ENCODE peak calls at places on chromosomes 13 and 19, in nine cellular contexts. N is tibial nerve, W is upper lobe of left lung, F is stomach, Z is Peyer's patch, E is IMR-90, J is ovary, B is adrenal gland, P is vagina. Q is an unnamed sample.

GRCh38 chr19:35731779-35732405 is 10.4 kb downstream of the IGFLR1 start:
- DNase-seq in N (no peak), W (no peak), F (no peak), Z (no peak), E (no peak), J (peak; percentile 30), B (no peak), P (no peak), Q (no peak)

GRCh38 chr19:13150919-13151604 is 851 bp downstream of the IER2 start:
- DNase-seq in N (peak; percentile 19), W (peak; percentile 73), F (no peak), Z (peak; percentile 30), E (no peak), J (peak; percentile 69), B (peak; percentile 77), P (peak; percentile 92), Q (no peak)

GRCh38 chr19:14476663-14477401 is 1.7 kb upstream of the PTGER1 start:
- DNase-seq in N (peak; percentile 63), W (no peak), F (peak; percentile 51), Z (peak; percentile 31), E (peak; percentile 88), J (no peak), B (peak; percentile 88), P (no peak), Q (no peak)

GRCh38 chr19:49073514-49074378 is 1.2 kb upstream of the KCNA7 start:
- DNase-seq in N (no peak), W (no peak), F (no peak), Z (no peak), E (no peak), J (no peak), B (no peak), P (no peak), Q (peak; percentile 47)

GRCh38 chr13:97221989-97222700 is at the start of gene MBNL2:
- DNase-seq in N (peak; percentile 87), W (peak; percentile 92), F (peak; percentile 90), Z (peak; percentile 89), E (peak; percentile 94), J (peak; percentile 84), B (peak; percentile 97), P (peak; percentile 99), Q (peak; percentile 91)

GRCh38 chr13:111668451-111668850 is 348.0 kb downstream of the TEX29 start:
- DNase-seq in N (peak; percentile 1), W (peak; percentile 66), F (no peak), Z (no peak), E (no peak), J (no peak), B (no peak), P (no peak), Q (no peak)

GRCh38 chr13:23504188-23504587 is 66.0 kb upstream of the TNFRSF19 start:
- DNase-seq in N (no peak), W (no peak), F (no peak), Z (no peak), E (peak; percentile 19), J (no peak), B (no peak), P (no peak), Q (no peak)

GRCh38 chr13:77697208-77698103 is at the start of gene SLAIN1:
- DNase-seq in N (peak; percentile 54), W (peak; percentile 96), F (peak; percentile 86), Z (peak; percentile 87), E (peak; percentile 5), J (peak; percentile 72), B (peak; percentile 87), P (peak; percentile 89), Q (peak; percentile 40)

GRCh38 chr13:53522034-53522433 is 493.4 kb downstream of the OLFM4 start:
- DNase-seq in N (no peak), W (no peak), F (no peak), Z (no peak), E (no peak), J (no peak), B (no peak), P (no peak), Q (no peak)

GRCh38 chr13:46490129-46490528 is 62.8 kb upstream of the LRCH1 start:
- DNase-seq in N (no peak), W (no peak), F (no peak), Z (no peak), E (no peak), J (no peak), B (no peak), P (no peak), Q (no peak)

GRCh38 chr13:46486270-46486669 is 66.7 kb upstream of the LRCH1 start:
- DNase-seq in N (no peak), W (no peak), F (no peak), Z (no peak), E (no peak), J (no peak), B (no peak), P (no peak), Q (no peak)

GRCh38 chr13:46489586-46490023 is 63.4 kb upstream of the LRCH1 start:
- DNase-seq in N (peak; percentile 28), W (no peak), F (no peak), Z (no peak), E (peak; percentile 67), J (no peak), B (no peak), P (no peak), Q (peak; percentile 7)

GRCh38 chr13:46484561-46484960 is 68.4 kb upstream of the LRCH1 start:
- DNase-seq in N (no peak), W (no peak), F (no peak), Z (no peak), E (no peak), J (no peak), B (no peak), P (no peak), Q (no peak)

DNA sequence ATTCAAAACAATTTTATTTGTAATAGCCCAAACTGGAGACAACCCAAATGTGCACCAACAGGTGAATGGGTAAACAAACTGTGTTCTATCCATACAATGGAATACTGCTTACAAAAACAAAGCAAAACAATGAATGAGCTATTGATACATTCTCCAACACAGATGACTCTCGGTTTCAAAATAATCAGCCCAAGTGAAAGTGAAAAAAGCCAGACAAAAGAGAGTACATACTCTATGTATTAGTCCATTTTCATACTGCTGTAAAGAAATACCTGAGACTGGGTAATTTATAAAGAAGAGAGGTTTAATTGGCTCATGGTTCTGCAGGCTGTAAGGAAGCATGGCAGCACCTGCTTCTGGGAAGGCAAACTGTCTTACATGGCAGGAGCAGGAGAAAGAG is 65.2 kb upstream of the LRCH1 start:
- DNase-seq in N (no peak), W (no peak), F (no peak), Z (no peak), E (no peak), J (no peak), B (no peak), P (no peak), Q (no peak)
- TF ChIP-seq POLR2A in N (no peak), W (no peak), F (no peak), Z (no peak), E (no peak), J (no peak), B (no peak), P (no peak), Q (no peak)

DNA sequence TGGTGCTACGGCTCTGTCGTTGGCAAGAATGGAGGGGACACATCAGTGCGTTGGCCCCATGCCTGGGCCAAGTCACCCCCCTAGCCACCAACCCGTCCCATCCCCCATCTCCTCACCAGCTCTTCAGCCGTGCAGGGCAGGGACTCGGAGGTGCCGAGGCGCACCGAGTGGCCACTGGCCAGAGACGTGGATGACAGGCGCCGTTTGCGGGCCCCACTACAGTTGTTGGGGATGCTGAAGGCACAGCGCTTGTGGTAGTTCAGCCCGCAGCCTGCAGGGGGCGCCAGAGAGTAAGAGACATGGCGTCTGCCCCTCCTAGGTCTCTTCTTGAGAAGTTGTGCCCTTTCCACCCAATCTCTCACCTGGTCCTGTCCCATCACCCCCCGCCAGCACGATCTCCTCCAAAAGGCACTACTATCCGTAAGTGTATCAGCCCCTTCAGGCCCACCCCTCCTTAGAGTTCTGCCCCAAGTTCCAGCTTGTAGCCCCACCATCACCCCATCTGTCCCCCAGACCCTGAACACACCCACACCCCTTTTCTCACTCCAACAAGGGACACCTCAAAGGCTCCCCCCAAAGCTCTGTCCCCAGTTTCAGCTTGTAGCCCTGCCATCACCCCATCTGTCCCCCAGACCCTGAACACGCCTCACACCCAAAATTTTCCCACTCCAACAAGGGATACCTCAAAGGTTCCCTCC is 12.4 kb downstream of the PRKD2 start:
- DNase-seq in N (peak; percentile 91), W (peak; percentile 95), F (peak; percentile 85), Z (peak; percentile 82), E (no peak), J (peak; percentile 79), B (peak; percentile 91), P (no peak), Q (peak; percentile 56)
- H3K36me3 ChIP-seq in N (peaks cover 8% of the 10 kb centered on the region), W (peaks cover 42% of the 10 kb centered on the region), F (peaks cover 94% of the 10 kb centered on the region), Z (peaks cover 9% of the 10 kb centered on the region), E (peaks cover 47% of the 10 kb centered on the region), J (no peaks in the 10 kb centered on the region), B (no peaks in the 10 kb centered on the region), P (peaks cover 57% of the 10 kb centered on the region), Q (no peaks in the 10 kb centered on the region)

DNA sequence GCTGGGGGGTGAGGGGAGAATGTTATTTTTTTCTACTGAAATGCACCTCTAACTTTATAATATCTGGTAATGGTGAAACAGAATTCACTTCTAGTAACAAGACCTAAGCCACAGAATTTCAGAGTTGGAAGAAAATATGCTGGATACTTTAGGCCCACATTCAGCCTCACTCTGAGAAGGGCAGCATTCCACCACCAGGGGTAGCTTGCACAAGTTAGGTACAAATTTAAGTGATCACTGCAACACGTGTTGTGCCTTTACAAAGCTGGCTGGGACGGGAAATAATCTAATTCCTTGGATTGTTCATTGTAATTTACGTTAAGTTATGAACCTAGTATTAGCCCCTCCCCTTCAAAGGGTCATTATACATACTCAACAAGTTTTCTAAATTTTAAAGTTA is 192.3 kb downstream of the RGCC start:
- DNase-seq in N (no peak), W (no peak), F (no peak), Z (no peak), E (peak; percentile 38), J (no peak), B (no peak), P (no peak), Q (no peak)
- H3K27ac ChIP-seq in N (no peak overlapping the region), W (peak overlapping the region; percentile 90), F (no peak overlapping the region), Z (no peak overlapping the region), E (peak overlapping the region; percentile 8), J (no peak overlapping the region), B (no peak overlapping the region), P (no peak overlapping the region), Q (peak overlapping the region; percentile 19)

GRCh38 chr13:87676254-87677042 is 5.3 kb downstream of the SLITRK5 start:
- DNase-seq in N (no peak), W (peak; percentile 10), F (no peak), Z (no peak), E (no peak), J (no peak), B (peak; percentile 40), P (no peak), Q (no peak)

GRCh38 chr13:87680298-87680697 is 9.1 kb downstream of the SLITRK5 start:
- DNase-seq in N (no peak), W (no peak), F (no peak), Z (no peak), E (no peak), J (no peak), B (no peak), P (no peak), Q (no peak)

GRCh38 chr13:87677043-87677333 is 5.8 kb downstream of the SLITRK5 start:
- DNase-seq in N (no peak), W (no peak), F (no peak), Z (no peak), E (no peak), J (no peak), B (no peak), P (no peak), Q (no peak)

GRCh38 chr13:87677334-87678234 is 6.4 kb downstream of the SLITRK5 start:
- DNase-seq in N (no peak), W (peak; percentile 85), F (no peak), Z (no peak), E (no peak), J (no peak), B (peak; percentile 43), P (peak; percentile 77), Q (no peak)

GRCh38 chr13:87678353-87678752 is 7.2 kb downstream of the SLITRK5 start:
- DNase-seq in N (no peak), W (no peak), F (no peak), Z (no peak), E (no peak), J (no peak), B (no peak), P (no peak), Q (no peak)
- TF ChIP-seq POLR2A in N (no peak), W (no peak), F (no peak), Z (no peak), E (no peak), J (no peak), B (no peak), P (no peak), Q (no peak)